ENCODE peak calls at places on chromosome 6, in six cellular contexts. Z is Peyer's patch, U is A549, Q is upper lobe of left lung, D is gastrocnemius medialis, Y is prostate gland. K is an unnamed sample. For H3K9me3, the result is how much of the 10 kb centered on the place peaks cover.

GRCh38 chr6:45714795-45715507 is 300.7 kb downstream of the CLIC5 start:
- DNase-seq in Z (no peak), D (peak), U (peak), Q (no peak), Y (peak), K (peak)

GRCh38 chr6:22466665-22467064 is 102.7 kb upstream of the HDGFL1 start:
- DNase-seq in U (no peak), Y (no peak), D (no peak), Z (no peak), Q (no peak), K (no peak)

GRCh38 chr6:158014505-158015187 is 33.0 kb downstream of the SYNJ2 start:
- DNase-seq in Y (no peak), Q (no peak), U (no peak), D (no peak), Z (no peak), K (no peak)

GRCh38 chr6:151451417-151451949 is 443 bp downstream of the RMND1 start:
- DNase-seq in D (no peak), Z (no peak), U (no peak), Q (no peak), Y (no peak), K (no peak)

GRCh38 chr6:16608444-16608843 is 152.8 kb downstream of the ATXN1 start:
- DNase-seq in Y (no peak), Z (no peak), Q (no peak), U (no peak), D (no peak), K (no peak)

GRCh38 chr6:3997144-3997770 is 81.7 kb downstream of the FAM217A start:
- DNase-seq in D (no peak), Z (no peak), U (no peak), Q (no peak), Y (no peak), K (no peak)

GRCh38 chr6:28208180-28208659 is 16.9 kb upstream of the ZSCAN9 start:
- DNase-seq in Z (no peak), U (no peak), Y (no peak), Q (no peak), D (no peak), K (no peak)

GRCh38 chr6:170516783-170517616 is 36.1 kb downstream of the PSMB1 start:
- DNase-seq in Y (peak), U (peak), Q (peak), D (peak), Z (no peak), K (no peak)

GRCh38 chr6:130743175-130743574 is 84.0 kb upstream of the SMLR1 start:
- DNase-seq in D (no peak), Y (no peak), Q (no peak), U (no peak), Z (no peak), K (no peak)

GRCh38 chr6:132614554-132614953 is 9.5 kb downstream of the TAAR2 start:
- DNase-seq in D (no peak), Y (no peak), Q (no peak), U (no peak), Z (no peak), K (no peak)

GRCh38 chr6:12716298-12716853 is at the start of gene PHACTR1:
- DNase-seq in Q (no peak), Z (no peak), Y (no peak), D (no peak), U (no peak), K (no peak)

GRCh38 chr6:66935612-66936011 is 1228.6 kb upstream of the EYS start:
- DNase-seq in U (no peak), Q (no peak), D (no peak), Y (no peak), Z (no peak), K (no peak)

GRCh38 chr6:34090495-34090894 is 55.4 kb downstream of the GRM4 start:
- DNase-seq in Z (no peak), D (no peak), Y (no peak), Q (no peak), U (no peak), K (no peak)

GRCh38 chr6:3315068-3315467 is 56.3 kb downstream of the PSMG4 start:
- DNase-seq in Z (no peak), U (no peak), Q (no peak), D (no peak), Y (no peak), K (no peak)

GRCh38 chr6:70956451-70957283 is at the start of gene B3GAT2:
- DNase-seq in U (peak), D (no peak), Z (peak), Y (peak), Q (peak), K (peak)

DNA sequence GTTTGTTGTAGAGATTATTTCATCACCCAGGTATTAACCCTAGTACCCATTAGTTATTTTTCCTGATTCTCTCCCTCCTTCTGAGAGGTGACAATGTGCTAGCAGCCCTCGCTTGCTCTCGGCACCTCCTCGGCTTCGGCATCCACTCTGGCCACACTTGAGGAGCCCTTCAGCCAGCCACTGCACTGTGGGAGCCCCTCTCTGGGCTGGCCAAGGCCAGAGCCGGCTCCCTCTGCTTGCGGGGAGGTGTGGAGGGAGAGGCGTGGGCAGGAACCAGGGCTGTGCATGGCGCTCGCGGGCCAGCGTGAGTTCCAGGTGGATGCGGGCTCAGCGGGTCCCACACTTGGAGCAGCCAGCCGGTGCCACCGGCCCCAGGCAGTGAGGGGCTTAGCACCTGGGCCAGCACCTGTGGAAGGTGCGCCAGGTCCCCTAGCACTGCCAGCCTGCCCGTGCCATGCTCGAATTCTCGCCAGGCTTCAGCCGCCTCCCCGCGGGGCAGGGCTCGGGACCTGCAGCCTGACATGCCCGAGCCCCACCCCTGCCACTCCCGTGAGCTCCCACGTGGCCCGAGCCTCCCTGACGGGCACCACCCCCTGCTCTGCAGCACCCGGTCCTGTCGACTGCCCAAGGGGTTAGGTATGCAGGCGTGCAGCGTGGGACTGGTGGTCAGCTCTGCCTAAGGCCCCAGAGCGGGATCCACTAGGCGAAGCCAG is 221.9 kb downstream of the WDR27 start:
- DNase-seq in D (no peak), U (no peak), Y (no peak), Q (peak), Z (no peak), K (peak)
- H3K9me3 ChIP-seq in D (under half), U (under half), Y (under half), Q (under half), Z (under half), K (under half)

DNA sequence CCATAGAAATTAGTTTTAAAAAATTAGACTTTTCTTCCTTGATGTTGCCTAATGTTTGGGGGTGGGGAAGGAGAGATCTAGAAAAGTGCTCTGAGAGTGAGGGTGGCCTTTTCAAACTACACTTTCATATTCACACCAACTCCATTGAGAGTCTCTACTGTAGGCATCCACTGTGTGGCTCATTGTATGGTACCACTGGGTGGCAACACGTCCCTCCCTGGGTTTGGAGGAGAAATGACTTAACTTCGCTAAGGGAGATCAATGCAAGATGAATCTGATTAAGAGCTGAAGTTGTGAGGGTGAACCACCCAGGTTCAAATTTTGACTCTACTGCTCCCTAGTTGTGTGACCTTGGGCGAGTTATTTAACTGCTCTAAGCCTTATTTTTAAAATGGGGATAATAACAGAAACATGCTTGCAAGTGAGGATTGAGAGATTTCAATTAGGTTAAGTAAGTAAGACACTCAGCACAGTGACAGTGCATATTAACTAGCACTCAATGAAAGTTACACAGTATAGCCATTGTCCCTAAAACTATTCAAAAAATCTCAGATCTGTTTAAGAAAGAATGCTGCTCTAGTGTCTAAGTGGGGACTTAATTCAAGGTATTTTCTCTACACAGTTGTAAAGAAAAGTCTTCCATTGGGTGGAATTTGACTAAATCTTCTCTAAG is 193.5 kb upstream of the CNR1 start:
- DNase-seq in Q (no peak), Y (no peak), Z (no peak), D (no peak), U (no peak), K (no peak)
- TF ChIP-seq CTCF in Q (no peak), Y (no peak), Z (no peak), D (no peak), U (no peak), K (no peak)

DNA sequence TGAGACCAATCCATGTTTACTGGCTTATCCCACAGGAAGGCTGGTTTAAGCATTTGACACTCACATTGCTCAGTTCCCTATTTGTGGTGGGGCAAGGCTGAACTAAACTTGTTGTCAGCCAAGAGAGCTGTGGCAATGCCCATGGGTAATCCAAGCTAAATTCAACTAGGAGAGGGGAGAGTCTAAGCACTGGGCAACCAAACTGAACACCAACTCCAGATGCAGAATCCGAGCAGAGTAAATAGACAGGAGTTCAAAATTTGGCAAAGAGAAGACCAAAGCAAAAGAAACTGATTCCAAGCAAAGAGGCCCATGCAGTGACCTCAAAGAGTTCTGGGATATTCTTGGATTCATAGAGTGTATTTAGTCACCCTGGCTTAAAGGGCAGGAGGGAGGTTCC is 106.5 kb upstream of the NT5E start:
- DNase-seq in Y (no peak), Z (no peak), D (no peak), Q (no peak), U (no peak), K (no peak)
- TF ChIP-seq POLR2A in Y (no peak), Z (no peak), D (no peak), Q (no peak), U (no peak), K (no peak)

GRCh38 chr6:39005774-39006173 is 42.8 kb upstream of the GLP1R start:
- DNase-seq in U (no peak), D (no peak), Z (no peak), Y (no peak), Q (no peak), K (no peak)

GRCh38 chr6:39004801-39005200 is 43.8 kb upstream of the GLP1R start:
- DNase-seq in U (no peak), Y (no peak), Z (no peak), D (no peak), Q (no peak), K (no peak)

GRCh38 chr6:39009476-39009875 is 39.1 kb upstream of the GLP1R start:
- DNase-seq in Q (no peak), Z (no peak), Y (no peak), D (no peak), U (no peak), K (no peak)

GRCh38 chr6:39007575-39007974 is 41.0 kb upstream of the GLP1R start:
- DNase-seq in D (no peak), Y (no peak), U (no peak), Z (no peak), Q (no peak), K (no peak)

DNA sequence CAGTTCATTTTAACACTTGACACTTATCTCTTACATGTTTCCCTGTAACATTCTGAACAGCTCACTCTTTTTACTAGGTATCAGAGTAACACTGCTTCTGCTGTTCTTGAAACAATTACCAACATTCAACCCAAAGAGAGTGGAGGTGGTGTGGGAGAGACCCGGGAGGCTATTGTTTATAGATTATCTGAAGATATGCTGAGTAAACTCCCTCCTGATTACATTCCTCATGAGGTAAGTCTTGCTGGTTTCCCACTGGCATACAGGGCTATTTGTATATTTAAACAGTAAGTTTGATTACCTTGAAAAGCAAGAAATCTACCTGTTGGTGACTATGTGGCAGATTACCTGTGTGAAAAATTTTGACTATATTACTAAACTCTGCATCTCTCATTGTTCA is 39.8 kb upstream of the GLP1R start:
- DNase-seq in Q (no peak), U (no peak), Y (no peak), D (no peak), Z (no peak), K (no peak)
- H3K9me3 ChIP-seq in Q (under half), U (under half), Y (under half), D (under half), Z (under half), K (under half)

GRCh38 chr6:123380257-123380656 is 256.5 kb downstream of the TRDN start:
- DNase-seq in Q (no peak), U (peak), Z (no peak), D (no peak), Y (no peak), K (no peak)
- TF ChIP-seq CTCF in Q (no peak), U (peak), Z (no peak), D (no peak), Y (no peak), K (peak)

DNA sequence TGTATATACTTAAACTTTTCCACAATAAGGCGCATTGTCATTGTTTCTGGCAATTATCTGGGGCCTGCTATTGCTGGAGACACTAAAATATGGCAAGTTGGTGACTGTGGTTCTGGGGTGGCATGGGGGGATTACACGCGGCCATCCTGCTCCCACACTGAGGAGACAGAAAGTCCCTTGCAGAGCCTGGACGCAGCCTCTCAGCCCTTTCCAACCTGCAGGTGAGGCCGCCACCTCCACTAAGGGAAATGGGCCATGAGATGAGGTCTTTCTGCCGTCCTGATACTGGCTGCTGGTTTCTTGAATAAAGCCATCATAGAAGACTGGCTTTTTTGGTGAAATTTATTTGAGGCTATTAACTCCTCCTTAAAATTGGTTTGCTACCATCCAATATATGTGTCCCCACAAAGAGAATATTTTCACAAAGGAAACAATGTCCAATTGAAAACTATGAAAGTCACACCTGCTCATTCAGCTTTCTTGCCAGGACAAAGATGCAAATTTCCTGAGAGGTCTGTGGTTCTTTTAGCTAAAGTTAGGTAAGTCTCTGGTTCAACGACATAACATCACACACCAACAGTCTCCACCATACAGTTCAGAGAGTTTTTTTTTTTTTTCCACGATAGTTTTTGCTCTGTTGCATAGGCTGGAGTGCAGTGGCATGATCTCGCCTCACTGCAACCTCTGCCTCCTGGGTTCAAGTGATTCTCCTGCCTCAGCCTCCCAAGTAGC is 13.0 kb downstream of the TXNDC5 start:
- DNase-seq in D (no peak), U (no peak), Y (no peak), Q (no peak), Z (no peak), K (no peak)
- TF ChIP-seq POLR2A in D (no peak), U (no peak), Y (no peak), Q (no peak), Z (no peak), K (no peak)

DNA sequence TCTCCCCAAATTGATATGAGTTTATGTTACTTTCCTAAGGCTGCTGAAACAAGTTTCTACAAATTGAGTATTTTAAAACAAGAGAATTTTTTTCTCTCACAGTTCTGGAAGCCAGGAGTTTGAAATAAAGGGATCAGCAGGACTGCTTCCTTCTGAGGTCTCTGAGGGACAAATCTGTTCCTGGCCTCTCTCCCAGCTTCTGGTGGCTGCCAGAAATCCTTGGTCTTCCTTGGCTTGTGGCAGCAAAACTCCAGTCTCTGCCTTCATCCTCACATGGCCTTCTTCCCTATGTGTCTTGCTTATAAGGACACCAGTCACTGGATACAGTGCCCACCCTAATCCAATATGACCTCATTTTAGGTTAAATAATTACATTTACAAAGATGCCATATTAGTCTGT is 136.1 kb downstream of the TFAP2A start:
- DNase-seq in Z (no peak), Y (peak), D (peak), Q (no peak), U (no peak), K (no peak)
- H3K9me3 ChIP-seq in Z (under half), Y (under half), D (under half), Q (under half), U (under half), K (under half)

DNA sequence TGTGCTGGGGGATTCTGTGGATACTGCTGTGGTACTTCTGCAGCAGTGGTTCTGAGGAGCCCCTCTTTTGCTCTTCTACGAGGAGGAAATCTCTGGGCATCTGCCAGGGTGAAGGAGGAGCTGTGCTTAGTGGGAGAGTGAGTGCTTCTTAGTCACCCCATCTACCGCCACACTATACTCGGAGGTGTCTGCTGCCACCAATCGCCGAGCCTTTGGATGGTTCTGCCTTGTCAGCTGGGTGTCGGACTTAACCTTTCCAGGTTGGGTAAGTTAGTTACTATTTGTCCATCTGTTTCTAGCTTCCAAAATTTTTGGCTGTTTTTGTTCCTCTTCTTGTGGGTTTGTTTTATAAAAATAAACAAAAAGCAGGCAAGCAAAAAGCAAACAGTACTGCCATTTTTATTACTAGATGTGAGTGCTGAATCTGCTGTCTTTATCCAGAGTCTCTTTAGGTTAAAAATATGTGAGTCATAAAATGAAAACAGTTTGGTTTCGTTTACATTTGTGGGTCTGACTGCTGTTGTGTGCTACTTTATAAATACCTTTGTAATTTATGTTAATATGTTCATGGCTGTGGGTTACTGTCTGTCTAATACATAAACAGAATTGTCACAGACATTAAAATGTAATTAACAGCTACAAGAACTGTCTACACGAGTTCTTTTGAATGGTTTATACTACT is 89.1 kb downstream of the ARID1B start:
- DNase-seq in Q (no peak), D (peak), Z (no peak), U (peak), Y (peak), K (peak)
- TF ChIP-seq CTCF in Q (no peak), D (peak), Z (no peak), U (no peak), Y (peak), K (no peak)

K was measured in heart left ventricle.